ENCODE peak calls at places on chromosomes 3 and 15, in nine cellular contexts. R is cardiac muscle cell; I is fibroblast of lung; E is RKO; C is Kasumi-1; Q is activated T-helper 9 cell treated with anti-CD3 and anti-CD28 coated beads, Interleukin-2, amount 50 U/mL, for 16 hours; S is ovary; T is foreskin melanocyte; B is H4. M is an unnamed sample.

GRCh38 chr15:96336643-96337353 is 6.3 kb downstream of the NR2F2 start:
- DNase-seq in S (no peak), I (peak; percentile 45), T (no peak), Q (no peak), C (no peak), B (no peak), E (peak; percentile 22), R (peak; percentile 47), M (peak; percentile 46)

GRCh38 chr3:72008226-72008996 is 223.5 kb upstream of the PROK2 start:
- DNase-seq in Q (no peak), R (peak; percentile 39), I (peak; percentile 32), C (no peak), E (no peak), B (no peak), S (no peak), T (peak; percentile 23), M (peak; percentile 48)

GRCh38 chr15:62110000-62110851 is 43.4 kb downstream of the C2CD4A start:
- DNase-seq in R (peak; percentile 54), T (peak; percentile 81), Q (no peak), B (no peak), S (no peak), I (peak; percentile 77), E (peak; percentile 85), C (no peak), M (peak; percentile 78)

GRCh38 chr15:66760358-66760967 is 58.4 kb downstream of the SMAD6 start:
- DNase-seq in T (no peak), S (no peak), C (no peak), E (no peak), Q (no peak), I (no peak), R (no peak), B (no peak), M (no peak)

GRCh38 chr3:55619186-55619808 is 132.2 kb upstream of the WNT5A start:
- DNase-seq in T (no peak), C (no peak), S (no peak), Q (no peak), E (no peak), I (no peak), B (no peak), R (no peak), M (no peak)

GRCh38 chr3:82067420-82067819 is 306.0 kb upstream of the GBE1 start:
- DNase-seq in Q (no peak), T (no peak), I (no peak), C (no peak), R (no peak), E (no peak), S (no peak), B (no peak), M (no peak)

GRCh38 chr3:13493867-13494441 is 13.8 kb downstream of the HDAC11 start:
- DNase-seq in C (no peak), B (no peak), S (no peak), Q (no peak), R (no peak), E (no peak), I (no peak), T (no peak), M (no peak)

GRCh38 chr3:186694288-186695032 is 22.7 kb upstream of the KNG1 start:
- DNase-seq in Q (no peak), B (no peak), E (no peak), R (no peak), C (no peak), I (no peak), T (peak; percentile 7), S (no peak), M (no peak)

GRCh38 chr3:184040010-184040409 is 8.5 kb downstream of the HTR3D start:
- DNase-seq in C (no peak), S (no peak), E (peak; percentile 75), R (peak; percentile 33), Q (no peak), T (no peak), I (no peak), B (peak; percentile 36), M (peak; percentile 54)

GRCh38 chr3:72663429-72663828 is 184.8 kb downstream of the SHQ1 start:
- DNase-seq in S (no peak), B (peak; percentile 7), T (peak; percentile 98), Q (no peak), E (no peak), R (peak; percentile 25), C (no peak), I (no peak), M (no peak)

GRCh38 chr3:4680881-4681300 is 187.7 kb downstream of the ITPR1 start:
- DNase-seq in C (no peak), T (no peak), I (peak; percentile 66), R (peak; percentile 42), E (no peak), S (no peak), B (peak; percentile 19), Q (no peak), M (peak; percentile 8)

GRCh38 chr3:48546203-48546829 is 10.3 kb downstream of the PFKFB4 start:
- DNase-seq in S (no peak), T (no peak), B (no peak), I (no peak), Q (no peak), E (no peak), C (no peak), R (no peak), M (peak; percentile 33)

GRCh38 chr3:122794483-122794778 is 438 bp upstream of the SLC49A4 start:
- DNase-seq in R (no peak), T (no peak), B (no peak), C (no peak), Q (no peak), E (peak; percentile 92), S (no peak), I (peak; percentile 60), M (no peak)

GRCh38 chr3:136752046-136752326 is 192 bp downstream of the STAG1 start:
- DNase-seq in Q (no peak), T (no peak), S (no peak), B (no peak), I (no peak), R (no peak), C (peak; percentile 61), E (no peak), M (no peak)

GRCh38 chr3:10941972-10942371 is 50.6 kb upstream of the SLC6A1 start:
- DNase-seq in C (peak; percentile 2), E (no peak), S (no peak), B (no peak), R (peak; percentile 17), T (no peak), Q (no peak), I (no peak), M (no peak)

GRCh38 chr3:117919611-117920010 is 1115.0 kb downstream of the IGSF11 start:
- DNase-seq in S (no peak), R (no peak), I (no peak), E (no peak), B (no peak), T (no peak), Q (no peak), C (no peak), M (no peak)

GRCh38 chr3:40226636-40227035 is 82.9 kb upstream of the EIF1B start:
- DNase-seq in B (no peak), Q (no peak), I (no peak), E (no peak), T (no peak), S (no peak), R (no peak), C (no peak), M (no peak)

GRCh38 chr3:62965311-62965710 is 90.1 kb upstream of the CADPS start:
- DNase-seq in T (peak; percentile 86), C (no peak), R (no peak), I (peak; percentile 77), B (no peak), S (no peak), E (no peak), Q (no peak), M (no peak)

GRCh38 chr15:30984542-30984941 is 6.9 kb downstream of the MTMR10 start:
- DNase-seq in S (no peak), E (no peak), I (no peak), Q (no peak), T (peak; percentile 92), C (no peak), B (no peak), R (no peak), M (no peak)

GRCh38 chr15:76470691-76471090 is 134.1 kb downstream of the ISL2 start:
- DNase-seq in C (no peak), S (no peak), B (peak; percentile 13), I (peak; percentile 83), T (no peak), R (peak; percentile 34), E (no peak), Q (no peak), M (peak; percentile 9)

GRCh38 chr3:71453822-71454512 is 129.6 kb downstream of the FOXP1 start:
- DNase-seq in E (no peak), I (no peak), B (no peak), R (no peak), C (no peak), S (no peak), T (no peak), Q (no peak), M (no peak)

GRCh38 chr15:89785771-89786135 is 9.6 kb downstream of the MESP2 start:
- DNase-seq in E (no peak), Q (no peak), T (no peak), C (no peak), S (no peak), I (peak; percentile 51), B (no peak), R (peak; percentile 76), M (peak; percentile 61)

GRCh38 chr3:33250712-33251111 is 26.5 kb upstream of the FBXL2 start:
- DNase-seq in B (no peak), E (no peak), T (no peak), S (no peak), C (no peak), I (peak; percentile 65), R (peak; percentile 32), Q (no peak), M (peak; percentile 8)

GRCh38 chr3:36695769-36696137 is 68.6 kb downstream of the DCLK3 start:
- DNase-seq in B (no peak), Q (no peak), I (peak; percentile 89), S (no peak), R (peak; percentile 30), T (no peak), C (no peak), E (peak; percentile 15), M (peak; percentile 22)

GRCh38 chr3:51683566-51683965 is 12.5 kb downstream of the TEX264 start:
- DNase-seq in C (no peak), E (no peak), Q (no peak), R (no peak), T (no peak), S (no peak), B (no peak), I (no peak), M (no peak)

GRCh38 chr3:136624894-136625815 is 127.0 kb downstream of the STAG1 start:
- DNase-seq in E (no peak), T (no peak), B (no peak), C (no peak), S (no peak), R (no peak), Q (no peak), I (peak; percentile 72), M (peak; percentile 20)

GRCh38 chr3:157174616-157175498 is 14.9 kb upstream of the CCNL1 start:
- DNase-seq in T (peak; percentile 99), B (peak; percentile 99), E (peak; percentile 100), R (peak; percentile 100), I (peak; percentile 100), C (peak; percentile 99), Q (peak; percentile 97), S (peak; percentile 98), M (peak; percentile 100)

GRCh38 chr3:68943753-68944500 is 11.6 kb upstream of the TAFA4 start:
- DNase-seq in S (no peak), C (no peak), R (no peak), T (peak; percentile 24), I (no peak), B (no peak), E (no peak), Q (no peak), M (no peak)

GRCh38 chr3:23867400-23867799 is 49.4 kb downstream of the NKIRAS1 start:
- DNase-seq in C (no peak), S (no peak), I (no peak), T (no peak), E (no peak), B (no peak), Q (no peak), R (no peak), M (no peak)

GRCh38 chr3:13062647-13063046 is 10.6 kb downstream of the IQSEC1 start:
- DNase-seq in T (no peak), B (no peak), S (no peak), I (no peak), C (no peak), E (no peak), R (no peak), Q (no peak), M (no peak)

GRCh38 chr15:42155546-42156265 is 730 bp downstream of the PLA2G4F start:
- DNase-seq in I (no peak), C (no peak), E (no peak), R (no peak), B (no peak), T (no peak), S (no peak), Q (no peak), M (no peak)

M was measured in fibroblast of pulmonary artery.